ENCODE peak calls at places on chromosomes 5 and 9, in seven cellular contexts. One of them, this sample, is unnamed. For H3K36me3, the result is how much of the 10 kb centered on the place peaks cover.

GRCh38 chr9:111298831-111299603 is 31.0 kb downstream of the OR2K2 start:
- DNase-seq in CD8-positive, alpha-beta memory T cell: no peak
- DNase-seq in OCI-LY7: peak
- DNase-seq in heart right ventricle: peak
- DNase-seq in pancreas: no peak
- DNase-seq in aorta: peak
- DNase-seq in HepG2: peak
- DNase-seq in this sample: peak

GRCh38 chr5:14465776-14466175 is 115.8 kb upstream of the OTULINL start:
- DNase-seq in pancreas: no peak
- DNase-seq in heart right ventricle: no peak
- DNase-seq in CD8-positive, alpha-beta memory T cell: no peak
- DNase-seq in HepG2: no peak
- DNase-seq in aorta: no peak
- DNase-seq in OCI-LY7: no peak
- DNase-seq in this sample: no peak

GRCh38 chr9:94002316-94003140 is 47.4 kb upstream of the BARX1 start:
- DNase-seq in OCI-LY7: peak
- DNase-seq in heart right ventricle: no peak
- DNase-seq in aorta: no peak
- DNase-seq in CD8-positive, alpha-beta memory T cell: no peak
- DNase-seq in HepG2: peak
- DNase-seq in pancreas: no peak
- DNase-seq in this sample: peak

GRCh38 chr5:41925555-41925946 is 470 bp downstream of the FBXO4 start:
- DNase-seq in HepG2: peak
- DNase-seq in CD8-positive, alpha-beta memory T cell: peak
- DNase-seq in OCI-LY7: no peak
- DNase-seq in aorta: peak
- DNase-seq in pancreas: no peak
- DNase-seq in heart right ventricle: no peak
- DNase-seq in this sample: peak

GRCh38 chr5:55914141-55914413 is 62.9 kb downstream of the IL31RA start:
- DNase-seq in pancreas: no peak
- DNase-seq in aorta: no peak
- DNase-seq in CD8-positive, alpha-beta memory T cell: no peak
- DNase-seq in HepG2: no peak
- DNase-seq in heart right ventricle: no peak
- DNase-seq in OCI-LY7: no peak
- DNase-seq in this sample: no peak

GRCh38 chr5:67672633-67673032 is 476.0 kb upstream of the CD180 start:
- DNase-seq in OCI-LY7: no peak
- DNase-seq in CD8-positive, alpha-beta memory T cell: no peak
- DNase-seq in HepG2: no peak
- DNase-seq in heart right ventricle: no peak
- DNase-seq in pancreas: no peak
- DNase-seq in aorta: no peak
- DNase-seq in this sample: no peak

GRCh38 chr9:81492710-81493447 is 196.5 kb downstream of the TLE1 start:
- DNase-seq in heart right ventricle: no peak
- DNase-seq in CD8-positive, alpha-beta memory T cell: no peak
- DNase-seq in OCI-LY7: no peak
- DNase-seq in HepG2: peak
- DNase-seq in pancreas: no peak
- DNase-seq in aorta: no peak
- DNase-seq in this sample: no peak

GRCh38 chr9:9752722-9753121 is 860.1 kb downstream of the PTPRD start:
- DNase-seq in pancreas: no peak
- DNase-seq in CD8-positive, alpha-beta memory T cell: no peak
- DNase-seq in aorta: no peak
- DNase-seq in OCI-LY7: no peak
- DNase-seq in heart right ventricle: no peak
- DNase-seq in HepG2: peak
- DNase-seq in this sample: peak

GRCh38 chr5:116455061-116455460 is 119.6 kb downstream of the SEMA6A start:
- DNase-seq in HepG2: no peak
- DNase-seq in OCI-LY7: no peak
- DNase-seq in CD8-positive, alpha-beta memory T cell: no peak
- DNase-seq in pancreas: no peak
- DNase-seq in aorta: no peak
- DNase-seq in heart right ventricle: no peak
- DNase-seq in this sample: no peak

GRCh38 chr9:5838884-5839571 is 6.1 kb upstream of the ERMP1 start:
- DNase-seq in aorta: no peak
- DNase-seq in OCI-LY7: peak
- DNase-seq in heart right ventricle: no peak
- DNase-seq in pancreas: no peak
- DNase-seq in CD8-positive, alpha-beta memory T cell: no peak
- DNase-seq in HepG2: peak
- DNase-seq in this sample: peak

GRCh38 chr5:1832511-1833250 is 31.5 kb downstream of the NDUFS6 start:
- DNase-seq in OCI-LY7: peak
- DNase-seq in aorta: no peak
- DNase-seq in HepG2: no peak
- DNase-seq in heart right ventricle: no peak
- DNase-seq in CD8-positive, alpha-beta memory T cell: no peak
- DNase-seq in pancreas: no peak
- DNase-seq in this sample: no peak

GRCh38 chr9:117224676-117225075 is 190.2 kb downstream of the ASTN2 start:
- DNase-seq in aorta: no peak
- DNase-seq in pancreas: no peak
- DNase-seq in HepG2: no peak
- DNase-seq in heart right ventricle: no peak
- DNase-seq in OCI-LY7: no peak
- DNase-seq in CD8-positive, alpha-beta memory T cell: no peak
- DNase-seq in this sample: no peak

GRCh38 chr5:131814990-131815389 is 18.2 kb upstream of the FNIP1 start:
- DNase-seq in heart right ventricle: no peak
- DNase-seq in pancreas: no peak
- DNase-seq in OCI-LY7: no peak
- DNase-seq in HepG2: no peak
- DNase-seq in CD8-positive, alpha-beta memory T cell: no peak
- DNase-seq in aorta: no peak
- DNase-seq in this sample: peak

GRCh38 chr5:127894461-127894860 is 189.1 kb upstream of the SLC12A2 start:
- DNase-seq in aorta: no peak
- DNase-seq in OCI-LY7: no peak
- DNase-seq in heart right ventricle: no peak
- DNase-seq in HepG2: no peak
- DNase-seq in pancreas: no peak
- DNase-seq in CD8-positive, alpha-beta memory T cell: no peak
- DNase-seq in this sample: no peak

GRCh38 chr5:17952231-17952630 is 318.0 kb downstream of the TAF11L14 start:
- DNase-seq in aorta: no peak
- DNase-seq in OCI-LY7: no peak
- DNase-seq in CD8-positive, alpha-beta memory T cell: no peak
- DNase-seq in heart right ventricle: no peak
- DNase-seq in HepG2: no peak
- DNase-seq in pancreas: no peak
- DNase-seq in this sample: no peak

DNA sequence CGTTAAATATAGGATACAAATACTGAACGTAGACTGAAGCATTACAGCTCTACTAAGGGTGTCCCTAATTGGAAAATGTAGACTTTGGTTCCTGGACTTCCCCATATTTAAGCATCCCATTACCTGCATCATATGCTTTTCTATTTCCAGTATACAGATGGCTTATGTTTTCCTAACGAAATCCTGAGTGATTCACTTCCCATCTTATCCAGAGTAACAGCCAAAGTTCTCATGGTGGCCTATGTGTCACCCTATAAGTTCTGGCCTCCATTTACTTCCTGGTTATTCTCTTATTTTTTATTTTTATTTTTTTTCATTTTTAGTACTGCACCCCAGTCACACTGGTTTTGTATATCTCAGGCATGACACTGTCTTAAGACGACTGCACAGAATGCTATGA is 552.3 kb downstream of the PRDM9 start:
- DNase-seq in HepG2: no peak
- DNase-seq in aorta: no peak
- DNase-seq in CD8-positive, alpha-beta memory T cell: no peak
- DNase-seq in pancreas: no peak
- DNase-seq in OCI-LY7: no peak
- DNase-seq in heart right ventricle: no peak
- DNase-seq in this sample: no peak
- H3K27ac ChIP-seq in HepG2: no peak
- H3K27ac ChIP-seq in aorta: no peak
- H3K27ac ChIP-seq in CD8-positive, alpha-beta memory T cell: no peak
- H3K27ac ChIP-seq in pancreas: no peak
- H3K27ac ChIP-seq in OCI-LY7: no peak
- H3K27ac ChIP-seq in heart right ventricle: no peak
- H3K27ac ChIP-seq in this sample: no peak

DNA sequence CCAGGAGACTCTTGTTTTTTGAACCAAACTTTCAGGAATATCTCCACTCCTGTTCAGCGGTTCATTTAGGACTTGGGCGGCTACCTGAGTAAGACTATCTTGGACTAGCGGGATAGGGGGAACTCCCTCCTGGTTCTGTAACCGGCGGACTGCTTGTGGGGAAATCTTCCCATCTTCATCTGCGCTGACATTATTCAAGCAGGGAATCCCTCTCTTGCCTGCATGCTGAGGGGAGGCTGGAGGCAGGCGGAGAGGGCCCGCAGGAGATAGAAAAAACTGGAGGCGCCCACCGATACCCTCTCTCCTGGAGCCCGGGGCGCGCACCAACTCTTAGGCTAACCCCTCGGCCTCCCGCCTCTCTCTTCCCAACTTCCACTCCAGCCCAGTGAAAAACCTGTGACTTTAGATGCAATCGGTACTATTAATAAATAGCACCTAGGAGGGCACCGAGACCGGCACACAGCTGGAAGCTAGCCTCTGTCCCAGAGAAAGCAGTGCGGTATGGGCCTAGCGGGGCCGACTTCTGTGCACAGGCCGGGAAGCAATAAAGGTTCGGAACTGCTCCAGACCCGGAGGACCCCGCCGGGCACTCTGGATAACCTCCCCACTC is 1.7 kb downstream of the EFNA5 start:
- DNase-seq in CD8-positive, alpha-beta memory T cell: no peak
- DNase-seq in OCI-LY7: no peak
- DNase-seq in heart right ventricle: no peak
- DNase-seq in HepG2: no peak
- DNase-seq in pancreas: no peak
- DNase-seq in aorta: peak
- DNase-seq in this sample: no peak
- H3K4me3 ChIP-seq in CD8-positive, alpha-beta memory T cell: no peak
- H3K4me3 ChIP-seq in OCI-LY7: peak
- H3K4me3 ChIP-seq in heart right ventricle: peak
- H3K4me3 ChIP-seq in HepG2: no peak
- H3K4me3 ChIP-seq in pancreas: peak
- H3K4me3 ChIP-seq in aorta: peak
- H3K4me3 ChIP-seq in this sample: peak

DNA sequence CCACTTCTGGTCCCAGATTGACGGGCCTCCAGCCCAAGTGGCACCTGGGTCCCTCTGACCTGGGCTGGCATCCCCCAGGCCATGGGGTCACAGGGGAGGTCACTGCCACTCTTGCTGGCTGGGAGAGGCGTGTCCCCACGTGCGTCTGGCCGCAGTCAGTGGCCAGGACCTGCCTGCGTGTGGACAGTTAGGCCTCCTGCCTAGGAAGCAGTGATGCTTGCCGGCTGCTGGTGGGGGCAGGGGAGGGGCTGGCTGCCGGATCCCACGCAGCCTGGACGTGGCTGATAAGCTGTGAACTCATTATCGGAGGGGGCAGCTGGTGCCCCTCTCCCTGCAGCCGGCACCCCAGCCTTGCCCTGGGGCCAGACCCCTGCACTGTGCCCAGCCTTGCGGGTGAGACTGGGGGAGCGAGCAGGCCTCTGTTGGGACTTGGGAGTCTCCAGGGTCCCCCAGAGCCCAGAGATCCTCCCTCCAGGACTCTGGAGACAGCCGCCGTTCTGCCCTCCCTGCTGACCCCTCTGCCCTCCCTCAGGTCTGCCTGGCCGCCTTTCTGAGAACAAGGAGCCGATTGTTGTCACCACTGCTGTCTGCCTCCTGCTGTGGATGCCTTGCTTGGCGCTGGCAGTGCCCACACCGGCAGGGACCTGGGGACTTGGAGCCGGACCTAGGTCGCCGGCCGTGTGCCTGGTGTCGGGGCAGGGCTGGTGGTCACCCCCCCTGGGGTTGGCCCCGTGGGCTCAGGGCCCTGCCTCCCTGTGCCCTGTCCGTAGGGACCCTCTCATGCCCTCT is 12.3 kb downstream of the RXRA start:
- DNase-seq in aorta: no peak
- DNase-seq in pancreas: peak
- DNase-seq in heart right ventricle: no peak
- DNase-seq in OCI-LY7: no peak
- DNase-seq in CD8-positive, alpha-beta memory T cell: no peak
- DNase-seq in HepG2: no peak
- DNase-seq in this sample: no peak
- H3K36me3 ChIP-seq in aorta: under half
- H3K36me3 ChIP-seq in pancreas: under half
- H3K36me3 ChIP-seq in heart right ventricle: under half
- H3K36me3 ChIP-seq in OCI-LY7: under half
- H3K36me3 ChIP-seq in CD8-positive, alpha-beta memory T cell: under half
- H3K36me3 ChIP-seq in HepG2: under half
- H3K36me3 ChIP-seq in this sample: under half

GRCh38 chr9:112299514-112299913 is 33.9 kb downstream of the PTBP3 start:
- DNase-seq in CD8-positive, alpha-beta memory T cell: no peak
- DNase-seq in aorta: no peak
- DNase-seq in pancreas: no peak
- DNase-seq in heart right ventricle: no peak
- DNase-seq in OCI-LY7: no peak
- DNase-seq in HepG2: peak
- DNase-seq in this sample: no peak
- H3K27ac ChIP-seq in CD8-positive, alpha-beta memory T cell: no peak
- H3K27ac ChIP-seq in aorta: no peak
- H3K27ac ChIP-seq in pancreas: no peak
- H3K27ac ChIP-seq in heart right ventricle: no peak
- H3K27ac ChIP-seq in OCI-LY7: no peak
- H3K27ac ChIP-seq in HepG2: no peak
- H3K27ac ChIP-seq in this sample: no peak

DNA sequence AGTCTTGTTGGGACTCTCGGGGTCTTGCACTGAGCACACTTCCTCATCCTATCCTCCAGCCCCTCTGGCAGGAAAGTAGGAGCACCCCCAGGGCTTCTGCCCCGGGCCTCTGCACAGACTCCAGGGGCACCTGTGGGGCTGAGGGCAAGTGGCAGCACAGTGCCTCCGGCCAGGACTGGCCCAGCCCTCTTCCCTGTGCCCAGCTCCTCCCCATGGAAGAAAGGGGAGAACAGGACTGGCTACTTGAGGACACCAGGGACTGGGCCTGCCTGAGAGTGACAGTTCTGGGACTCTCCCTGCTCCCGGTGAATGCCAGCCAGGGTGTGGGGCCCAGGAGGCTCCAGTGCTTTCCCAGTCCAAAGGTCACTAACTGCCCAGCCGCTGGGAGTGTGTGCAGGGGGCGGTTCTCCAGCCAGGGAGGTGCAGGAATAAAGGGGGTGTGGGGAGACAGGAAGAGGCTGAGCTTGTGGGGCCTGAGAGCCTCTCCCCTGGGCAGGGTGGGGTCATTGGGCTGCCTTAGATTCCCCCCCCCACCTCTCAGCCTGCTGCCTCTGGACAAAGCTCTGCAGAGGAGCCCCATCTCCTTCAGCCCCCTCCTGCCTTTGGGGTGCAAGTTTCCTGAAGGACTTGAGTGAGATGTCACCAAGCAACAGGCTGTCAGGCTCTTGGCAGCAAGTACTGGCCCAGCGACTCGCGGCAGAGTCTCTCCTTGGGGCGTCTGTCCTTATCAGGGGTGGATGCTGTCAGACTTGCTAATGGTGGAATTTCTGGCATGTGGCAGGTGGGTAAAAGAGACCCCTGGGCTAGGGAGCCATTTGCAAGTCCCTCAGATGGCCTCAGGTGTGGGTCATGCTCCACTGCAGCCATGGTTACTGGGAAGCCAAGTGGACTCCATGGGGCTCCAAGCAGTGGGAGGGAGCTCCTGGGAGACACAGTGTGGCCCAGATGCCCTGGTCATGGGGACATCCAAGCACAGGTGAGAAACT is 19.1 kb upstream of the JADE2 start:
- DNase-seq in HepG2: peak
- DNase-seq in OCI-LY7: no peak
- DNase-seq in CD8-positive, alpha-beta memory T cell: no peak
- DNase-seq in heart right ventricle: peak
- DNase-seq in pancreas: peak
- DNase-seq in aorta: peak
- DNase-seq in this sample: peak
- H3K4me3 ChIP-seq in HepG2: peak
- H3K4me3 ChIP-seq in OCI-LY7: no peak
- H3K4me3 ChIP-seq in CD8-positive, alpha-beta memory T cell: no peak
- H3K4me3 ChIP-seq in heart right ventricle: no peak
- H3K4me3 ChIP-seq in pancreas: no peak
- H3K4me3 ChIP-seq in aorta: no peak
- H3K4me3 ChIP-seq in this sample: peak

This sample was measured in small intestine.